ENCODE peak calls at places on chromosome 9, in eight cellular contexts. H, F, E, J, L, N, T and M are unnamed samples.

GRCh38 chr9:133203506-133204075 is 5.5 kb downstream of the OBP2B start:
- DNase-seq in T (no peak), N (no peak), E (no peak), J (no peak), F (no peak), H (no peak), L (no peak), M (no peak)

GRCh38 chr9:19173598-19174125 is 46.4 kb upstream of the PLIN2 start:
- DNase-seq in J (no peak), F (no peak), L (no peak), N (no peak), H (no peak), E (no peak), T (no peak), M (no peak)

GRCh38 chr9:35869621-35870216 is 482 bp downstream of the OR13J1 start:
- DNase-seq in T (no peak), H (no peak), L (no peak), J (no peak), F (no peak), E (no peak), N (no peak), M (no peak)

GRCh38 chr9:131839281-131840084 is 99.6 kb upstream of the RAPGEF1 start:
- DNase-seq in E (peak; percentile 86), L (no peak), T (no peak), H (no peak), F (no peak), N (no peak), J (no peak), M (no peak)

GRCh38 chr9:126722252-126722921 is 82.5 kb upstream of the ZBTB43 start:
- DNase-seq in T (no peak), L (no peak), H (peak; percentile 47), F (peak; percentile 49), N (peak; percentile 64), E (peak; percentile 40), J (peak; percentile 88), M (peak; percentile 76)

GRCh38 chr9:89943728-89944127 is 338.9 kb downstream of the GADD45G start:
- DNase-seq in L (no peak), N (no peak), F (no peak), H (no peak), E (no peak), J (no peak), T (no peak), M (no peak)

GRCh38 chr9:74499111-74499601 is 2.0 kb downstream of the RORB start:
- DNase-seq in J (peak; percentile 25), E (no peak), T (no peak), L (no peak), F (no peak), H (peak; percentile 16), N (no peak), M (no peak)

GRCh38 chr9:107405511-107405910 is 84.1 kb downstream of the KLF4 start:
- DNase-seq in H (no peak), T (no peak), N (no peak), L (no peak), E (no peak), F (no peak), J (no peak), M (no peak)

GRCh38 chr9:33184947-33185346 is 17.8 kb upstream of the B4GALT1 start:
- DNase-seq in T (no peak), J (no peak), H (no peak), L (no peak), E (no peak), N (no peak), F (no peak), M (no peak)

GRCh38 chr9:7135735-7136134 is 378.0 kb downstream of the KDM4C start:
- DNase-seq in L (no peak), H (no peak), F (no peak), N (no peak), E (no peak), J (no peak), T (no peak), M (no peak)

GRCh38 chr9:68508547-68508946 is 32.1 kb downstream of the TMEM252 start:
- DNase-seq in J (no peak), F (no peak), E (no peak), H (no peak), T (no peak), N (no peak), L (no peak), M (no peak)

GRCh38 chr9:88791105-88791805 is 200.0 kb upstream of the S1PR3 start:
- DNase-seq in E (peak; percentile 85), J (no peak), F (no peak), H (no peak), N (no peak), L (no peak), T (no peak), M (no peak)

GRCh38 chr9:136047076-136047774 is 47.9 kb downstream of the NACC2 start:
- DNase-seq in T (no peak), F (no peak), L (no peak), H (no peak), N (no peak), E (no peak), J (no peak), M (no peak)

GRCh38 chr9:32843295-32843694 is 60.0 kb downstream of the TMEM215 start:
- DNase-seq in E (no peak), T (no peak), N (no peak), H (no peak), J (no peak), F (no peak), L (no peak), M (no peak)

GRCh38 chr9:35903049-35903448 is 3.0 kb upstream of the HRCT1 start:
- DNase-seq in L (no peak), T (peak; percentile 33), E (peak; percentile 46), N (peak; percentile 65), F (peak; percentile 55), H (peak; percentile 71), J (no peak), M (peak; percentile 55)

GRCh38 chr9:22343218-22343611 is 103.4 kb upstream of the DMRTA1 start:
- DNase-seq in F (no peak), H (no peak), E (no peak), N (no peak), L (no peak), T (no peak), J (no peak), M (no peak)

GRCh38 chr9:30932226-30932625 is 1452.2 kb upstream of the ACO1 start:
- DNase-seq in N (no peak), T (no peak), E (no peak), L (no peak), H (no peak), F (no peak), J (no peak), M (no peak)